ENCODE peak calls at places on chromosomes 13 and 19, in ten cellular contexts. One of them, this sample, is unnamed.

GRCh38 chr13:60111726-60112125 is 52.0 kb downstream of the DIAPH3 start:
- DNase-seq in right lobe of liver: no peak
- DNase-seq in NCI-H774: no peak
- DNase-seq in lung microvascular endothelial cell: no peak
- DNase-seq in pulmonary artery endothelial cell: no peak
- DNase-seq in frontal cortex: no peak
- DNase-seq in stimulated activated CD8-positive, alpha-beta memory T cell treated with anti-CD3 and anti-CD28 coated beads, Interleukin-15, amount 100 ng/mL, for 4 hours: no peak
- DNase-seq in activated gamma-delta T cell treated with Interleukin-2 at 50 U/mL for 16 hours: no peak
- DNase-seq in lower leg skin: no peak
- DNase-seq in left cardiac atrium: no peak
- DNase-seq in this sample: no peak

GRCh38 chr13:98543380-98544104 is 33.4 kb downstream of the STK24 start:
- DNase-seq in right lobe of liver: no peak
- DNase-seq in NCI-H774: no peak
- DNase-seq in lung microvascular endothelial cell: no peak
- DNase-seq in pulmonary artery endothelial cell: no peak
- DNase-seq in frontal cortex: no peak
- DNase-seq in stimulated activated CD8-positive, alpha-beta memory T cell treated with anti-CD3 and anti-CD28 coated beads, Interleukin-15, amount 100 ng/mL, for 4 hours: no peak
- DNase-seq in activated gamma-delta T cell treated with Interleukin-2 at 50 U/mL for 16 hours: no peak
- DNase-seq in lower leg skin: no peak
- DNase-seq in left cardiac atrium: no peak
- DNase-seq in this sample: no peak

GRCh38 chr19:18533058-18533457 is 10.3 kb downstream of the FKBP8 start:
- DNase-seq in right lobe of liver: no peak
- DNase-seq in NCI-H774: no peak
- DNase-seq in lung microvascular endothelial cell: no peak
- DNase-seq in pulmonary artery endothelial cell: no peak
- DNase-seq in frontal cortex: no peak
- DNase-seq in stimulated activated CD8-positive, alpha-beta memory T cell treated with anti-CD3 and anti-CD28 coated beads, Interleukin-15, amount 100 ng/mL, for 4 hours: no peak
- DNase-seq in activated gamma-delta T cell treated with Interleukin-2 at 50 U/mL for 16 hours: no peak
- DNase-seq in lower leg skin: no peak
- DNase-seq in left cardiac atrium: no peak
- DNase-seq in this sample: no peak

GRCh38 chr13:47230155-47230554 is 333.3 kb upstream of the HTR2A start:
- DNase-seq in right lobe of liver: no peak
- DNase-seq in NCI-H774: no peak
- DNase-seq in lung microvascular endothelial cell: no peak
- DNase-seq in pulmonary artery endothelial cell: no peak
- DNase-seq in frontal cortex: no peak
- DNase-seq in stimulated activated CD8-positive, alpha-beta memory T cell treated with anti-CD3 and anti-CD28 coated beads, Interleukin-15, amount 100 ng/mL, for 4 hours: no peak
- DNase-seq in activated gamma-delta T cell treated with Interleukin-2 at 50 U/mL for 16 hours: no peak
- DNase-seq in lower leg skin: no peak
- DNase-seq in left cardiac atrium: no peak
- DNase-seq in this sample: no peak

GRCh38 chr13:31131470-31131961 is 30.2 kb downstream of the HSPH1 start:
- DNase-seq in right lobe of liver: no peak
- DNase-seq in NCI-H774: no peak
- DNase-seq in lung microvascular endothelial cell: no peak
- DNase-seq in pulmonary artery endothelial cell: no peak
- DNase-seq in frontal cortex: no peak
- DNase-seq in stimulated activated CD8-positive, alpha-beta memory T cell treated with anti-CD3 and anti-CD28 coated beads, Interleukin-15, amount 100 ng/mL, for 4 hours: no peak
- DNase-seq in activated gamma-delta T cell treated with Interleukin-2 at 50 U/mL for 16 hours: no peak
- DNase-seq in lower leg skin: no peak
- DNase-seq in left cardiac atrium: no peak
- DNase-seq in this sample: no peak

GRCh38 chr13:38804536-38804935 is 117.7 kb downstream of the FREM2 start:
- DNase-seq in right lobe of liver: no peak
- DNase-seq in NCI-H774: no peak
- DNase-seq in lung microvascular endothelial cell: no peak
- DNase-seq in pulmonary artery endothelial cell: no peak
- DNase-seq in frontal cortex: peak
- DNase-seq in stimulated activated CD8-positive, alpha-beta memory T cell treated with anti-CD3 and anti-CD28 coated beads, Interleukin-15, amount 100 ng/mL, for 4 hours: no peak
- DNase-seq in activated gamma-delta T cell treated with Interleukin-2 at 50 U/mL for 16 hours: no peak
- DNase-seq in lower leg skin: no peak
- DNase-seq in left cardiac atrium: no peak
- DNase-seq in this sample: peak

GRCh38 chr19:48819366-48819816 is 8.6 kb upstream of the BCAT2 start:
- DNase-seq in right lobe of liver: peak
- DNase-seq in NCI-H774: peak
- DNase-seq in lung microvascular endothelial cell: peak
- DNase-seq in pulmonary artery endothelial cell: no peak
- DNase-seq in frontal cortex: peak
- DNase-seq in stimulated activated CD8-positive, alpha-beta memory T cell treated with anti-CD3 and anti-CD28 coated beads, Interleukin-15, amount 100 ng/mL, for 4 hours: no peak
- DNase-seq in activated gamma-delta T cell treated with Interleukin-2 at 50 U/mL for 16 hours: no peak
- DNase-seq in lower leg skin: peak
- DNase-seq in left cardiac atrium: peak
- DNase-seq in this sample: peak

GRCh38 chr13:27379694-27380596 is 44.5 kb upstream of the GTF3A start:
- DNase-seq in right lobe of liver: peak
- DNase-seq in NCI-H774: peak
- DNase-seq in lung microvascular endothelial cell: peak
- DNase-seq in pulmonary artery endothelial cell: no peak
- DNase-seq in frontal cortex: peak
- DNase-seq in stimulated activated CD8-positive, alpha-beta memory T cell treated with anti-CD3 and anti-CD28 coated beads, Interleukin-15, amount 100 ng/mL, for 4 hours: no peak
- DNase-seq in activated gamma-delta T cell treated with Interleukin-2 at 50 U/mL for 16 hours: peak
- DNase-seq in lower leg skin: peak
- DNase-seq in left cardiac atrium: peak
- DNase-seq in this sample: peak

GRCh38 chr19:17938092-17938845 is 5.5 kb downstream of the CCDC124 start:
- DNase-seq in right lobe of liver: peak
- DNase-seq in NCI-H774: peak
- DNase-seq in lung microvascular endothelial cell: peak
- DNase-seq in pulmonary artery endothelial cell: peak
- DNase-seq in frontal cortex: peak
- DNase-seq in stimulated activated CD8-positive, alpha-beta memory T cell treated with anti-CD3 and anti-CD28 coated beads, Interleukin-15, amount 100 ng/mL, for 4 hours: peak
- DNase-seq in activated gamma-delta T cell treated with Interleukin-2 at 50 U/mL for 16 hours: peak
- DNase-seq in lower leg skin: peak
- DNase-seq in left cardiac atrium: peak
- DNase-seq in this sample: peak

GRCh38 chr13:113065406-113066141 is 40.0 kb upstream of the F7 start:
- DNase-seq in right lobe of liver: no peak
- DNase-seq in NCI-H774: no peak
- DNase-seq in lung microvascular endothelial cell: no peak
- DNase-seq in pulmonary artery endothelial cell: no peak
- DNase-seq in frontal cortex: no peak
- DNase-seq in stimulated activated CD8-positive, alpha-beta memory T cell treated with anti-CD3 and anti-CD28 coated beads, Interleukin-15, amount 100 ng/mL, for 4 hours: no peak
- DNase-seq in activated gamma-delta T cell treated with Interleukin-2 at 50 U/mL for 16 hours: no peak
- DNase-seq in lower leg skin: no peak
- DNase-seq in left cardiac atrium: no peak
- DNase-seq in this sample: peak

GRCh38 chr13:93086329-93086728 is 140.3 kb upstream of the GPC6 start:
- DNase-seq in right lobe of liver: no peak
- DNase-seq in NCI-H774: no peak
- DNase-seq in lung microvascular endothelial cell: no peak
- DNase-seq in pulmonary artery endothelial cell: no peak
- DNase-seq in frontal cortex: no peak
- DNase-seq in stimulated activated CD8-positive, alpha-beta memory T cell treated with anti-CD3 and anti-CD28 coated beads, Interleukin-15, amount 100 ng/mL, for 4 hours: no peak
- DNase-seq in activated gamma-delta T cell treated with Interleukin-2 at 50 U/mL for 16 hours: no peak
- DNase-seq in lower leg skin: no peak
- DNase-seq in left cardiac atrium: no peak
- DNase-seq in this sample: no peak

GRCh38 chr13:99064624-99065249 is 86.9 kb upstream of the DOCK9 start:
- DNase-seq in right lobe of liver: no peak
- DNase-seq in NCI-H774: no peak
- DNase-seq in lung microvascular endothelial cell: no peak
- DNase-seq in pulmonary artery endothelial cell: no peak
- DNase-seq in frontal cortex: no peak
- DNase-seq in stimulated activated CD8-positive, alpha-beta memory T cell treated with anti-CD3 and anti-CD28 coated beads, Interleukin-15, amount 100 ng/mL, for 4 hours: no peak
- DNase-seq in activated gamma-delta T cell treated with Interleukin-2 at 50 U/mL for 16 hours: no peak
- DNase-seq in lower leg skin: no peak
- DNase-seq in left cardiac atrium: no peak
- DNase-seq in this sample: no peak

GRCh38 chr13:20142019-20142926 is 18.6 kb downstream of the GJA3 start:
- DNase-seq in right lobe of liver: no peak
- DNase-seq in NCI-H774: no peak
- DNase-seq in lung microvascular endothelial cell: no peak
- DNase-seq in pulmonary artery endothelial cell: no peak
- DNase-seq in frontal cortex: no peak
- DNase-seq in stimulated activated CD8-positive, alpha-beta memory T cell treated with anti-CD3 and anti-CD28 coated beads, Interleukin-15, amount 100 ng/mL, for 4 hours: no peak
- DNase-seq in activated gamma-delta T cell treated with Interleukin-2 at 50 U/mL for 16 hours: no peak
- DNase-seq in lower leg skin: no peak
- DNase-seq in left cardiac atrium: no peak
- DNase-seq in this sample: no peak

GRCh38 chr13:64869539-64869938 is 2360.6 kb downstream of the PCDH9 start:
- DNase-seq in right lobe of liver: no peak
- DNase-seq in NCI-H774: no peak
- DNase-seq in lung microvascular endothelial cell: peak
- DNase-seq in pulmonary artery endothelial cell: no peak
- DNase-seq in frontal cortex: no peak
- DNase-seq in stimulated activated CD8-positive, alpha-beta memory T cell treated with anti-CD3 and anti-CD28 coated beads, Interleukin-15, amount 100 ng/mL, for 4 hours: no peak
- DNase-seq in activated gamma-delta T cell treated with Interleukin-2 at 50 U/mL for 16 hours: no peak
- DNase-seq in lower leg skin: no peak
- DNase-seq in left cardiac atrium: no peak
- DNase-seq in this sample: no peak

GRCh38 chr19:11268783-11269267 is 6.5 kb upstream of the DOCK6 start:
- DNase-seq in right lobe of liver: peak
- DNase-seq in NCI-H774: no peak
- DNase-seq in lung microvascular endothelial cell: peak
- DNase-seq in pulmonary artery endothelial cell: peak
- DNase-seq in frontal cortex: peak
- DNase-seq in stimulated activated CD8-positive, alpha-beta memory T cell treated with anti-CD3 and anti-CD28 coated beads, Interleukin-15, amount 100 ng/mL, for 4 hours: no peak
- DNase-seq in activated gamma-delta T cell treated with Interleukin-2 at 50 U/mL for 16 hours: no peak
- DNase-seq in lower leg skin: no peak
- DNase-seq in left cardiac atrium: peak
- DNase-seq in this sample: peak

GRCh38 chr13:113601166-113602070 is 16.9 kb downstream of the TFDP1 start:
- DNase-seq in right lobe of liver: no peak
- DNase-seq in NCI-H774: no peak
- DNase-seq in lung microvascular endothelial cell: no peak
- DNase-seq in pulmonary artery endothelial cell: no peak
- DNase-seq in frontal cortex: no peak
- DNase-seq in stimulated activated CD8-positive, alpha-beta memory T cell treated with anti-CD3 and anti-CD28 coated beads, Interleukin-15, amount 100 ng/mL, for 4 hours: no peak
- DNase-seq in activated gamma-delta T cell treated with Interleukin-2 at 50 U/mL for 16 hours: no peak
- DNase-seq in lower leg skin: no peak
- DNase-seq in left cardiac atrium: no peak
- DNase-seq in this sample: no peak

GRCh38 chr13:24159362-24159761 is 1.2 kb upstream of the SPATA13 start:
- DNase-seq in right lobe of liver: no peak
- DNase-seq in NCI-H774: no peak
- DNase-seq in lung microvascular endothelial cell: no peak
- DNase-seq in pulmonary artery endothelial cell: no peak
- DNase-seq in frontal cortex: no peak
- DNase-seq in stimulated activated CD8-positive, alpha-beta memory T cell treated with anti-CD3 and anti-CD28 coated beads, Interleukin-15, amount 100 ng/mL, for 4 hours: no peak
- DNase-seq in activated gamma-delta T cell treated with Interleukin-2 at 50 U/mL for 16 hours: no peak
- DNase-seq in lower leg skin: no peak
- DNase-seq in left cardiac atrium: no peak
- DNase-seq in this sample: no peak

GRCh38 chr19:17249887-17250548 is 4.3 kb upstream of the NR2F6 start:
- DNase-seq in right lobe of liver: no peak
- DNase-seq in NCI-H774: no peak
- DNase-seq in lung microvascular endothelial cell: no peak
- DNase-seq in pulmonary artery endothelial cell: no peak
- DNase-seq in frontal cortex: no peak
- DNase-seq in stimulated activated CD8-positive, alpha-beta memory T cell treated with anti-CD3 and anti-CD28 coated beads, Interleukin-15, amount 100 ng/mL, for 4 hours: no peak
- DNase-seq in activated gamma-delta T cell treated with Interleukin-2 at 50 U/mL for 16 hours: no peak
- DNase-seq in lower leg skin: no peak
- DNase-seq in left cardiac atrium: no peak
- DNase-seq in this sample: no peak

GRCh38 chr13:99269627-99270252 is 11.6 kb upstream of the GPR18 start:
- DNase-seq in right lobe of liver: no peak
- DNase-seq in NCI-H774: no peak
- DNase-seq in lung microvascular endothelial cell: peak
- DNase-seq in pulmonary artery endothelial cell: peak
- DNase-seq in frontal cortex: no peak
- DNase-seq in stimulated activated CD8-positive, alpha-beta memory T cell treated with anti-CD3 and anti-CD28 coated beads, Interleukin-15, amount 100 ng/mL, for 4 hours: no peak
- DNase-seq in activated gamma-delta T cell treated with Interleukin-2 at 50 U/mL for 16 hours: peak
- DNase-seq in lower leg skin: no peak
- DNase-seq in left cardiac atrium: no peak
- DNase-seq in this sample: peak

GRCh38 chr13:46565808-46566750 is 13.1 kb downstream of the LRCH1 start:
- DNase-seq in right lobe of liver: no peak
- DNase-seq in NCI-H774: no peak
- DNase-seq in lung microvascular endothelial cell: no peak
- DNase-seq in pulmonary artery endothelial cell: no peak
- DNase-seq in frontal cortex: no peak
- DNase-seq in stimulated activated CD8-positive, alpha-beta memory T cell treated with anti-CD3 and anti-CD28 coated beads, Interleukin-15, amount 100 ng/mL, for 4 hours: no peak
- DNase-seq in activated gamma-delta T cell treated with Interleukin-2 at 50 U/mL for 16 hours: no peak
- DNase-seq in lower leg skin: no peak
- DNase-seq in left cardiac atrium: no peak
- DNase-seq in this sample: no peak

GRCh38 chr13:110233181-110233641 is 73.7 kb downstream of the COL4A1 start:
- DNase-seq in right lobe of liver: no peak
- DNase-seq in NCI-H774: no peak
- DNase-seq in lung microvascular endothelial cell: peak
- DNase-seq in pulmonary artery endothelial cell: peak
- DNase-seq in frontal cortex: no peak
- DNase-seq in stimulated activated CD8-positive, alpha-beta memory T cell treated with anti-CD3 and anti-CD28 coated beads, Interleukin-15, amount 100 ng/mL, for 4 hours: no peak
- DNase-seq in activated gamma-delta T cell treated with Interleukin-2 at 50 U/mL for 16 hours: no peak
- DNase-seq in lower leg skin: peak
- DNase-seq in left cardiac atrium: peak
- DNase-seq in this sample: peak

GRCh38 chr13:30752201-30752797 is 17.0 kb downstream of the ALOX5AP start:
- DNase-seq in right lobe of liver: no peak
- DNase-seq in NCI-H774: no peak
- DNase-seq in lung microvascular endothelial cell: no peak
- DNase-seq in pulmonary artery endothelial cell: no peak
- DNase-seq in frontal cortex: no peak
- DNase-seq in stimulated activated CD8-positive, alpha-beta memory T cell treated with anti-CD3 and anti-CD28 coated beads, Interleukin-15, amount 100 ng/mL, for 4 hours: no peak
- DNase-seq in activated gamma-delta T cell treated with Interleukin-2 at 50 U/mL for 16 hours: no peak
- DNase-seq in lower leg skin: no peak
- DNase-seq in left cardiac atrium: peak
- DNase-seq in this sample: peak

GRCh38 chr13:67018775-67019174 is 211.4 kb downstream of the PCDH9 start:
- DNase-seq in right lobe of liver: no peak
- DNase-seq in NCI-H774: no peak
- DNase-seq in lung microvascular endothelial cell: no peak
- DNase-seq in pulmonary artery endothelial cell: no peak
- DNase-seq in frontal cortex: no peak
- DNase-seq in stimulated activated CD8-positive, alpha-beta memory T cell treated with anti-CD3 and anti-CD28 coated beads, Interleukin-15, amount 100 ng/mL, for 4 hours: no peak
- DNase-seq in activated gamma-delta T cell treated with Interleukin-2 at 50 U/mL for 16 hours: no peak
- DNase-seq in lower leg skin: no peak
- DNase-seq in left cardiac atrium: no peak
- DNase-seq in this sample: no peak

GRCh38 chr19:17703823-17704463 is 15.3 kb upstream of the MAP1S start:
- DNase-seq in right lobe of liver: peak
- DNase-seq in NCI-H774: no peak
- DNase-seq in lung microvascular endothelial cell: peak
- DNase-seq in pulmonary artery endothelial cell: no peak
- DNase-seq in frontal cortex: peak
- DNase-seq in stimulated activated CD8-positive, alpha-beta memory T cell treated with anti-CD3 and anti-CD28 coated beads, Interleukin-15, amount 100 ng/mL, for 4 hours: peak
- DNase-seq in activated gamma-delta T cell treated with Interleukin-2 at 50 U/mL for 16 hours: peak
- DNase-seq in lower leg skin: no peak
- DNase-seq in left cardiac atrium: peak
- DNase-seq in this sample: peak

GRCh38 chr19:10603084-10603872 is 16.2 kb upstream of the AP1M2 start:
- DNase-seq in right lobe of liver: peak
- DNase-seq in NCI-H774: no peak
- DNase-seq in lung microvascular endothelial cell: peak
- DNase-seq in pulmonary artery endothelial cell: no peak
- DNase-seq in frontal cortex: no peak
- DNase-seq in stimulated activated CD8-positive, alpha-beta memory T cell treated with anti-CD3 and anti-CD28 coated beads, Interleukin-15, amount 100 ng/mL, for 4 hours: peak
- DNase-seq in activated gamma-delta T cell treated with Interleukin-2 at 50 U/mL for 16 hours: peak
- DNase-seq in lower leg skin: no peak
- DNase-seq in left cardiac atrium: peak
- DNase-seq in this sample: no peak

GRCh38 chr19:3365093-3365446 is 1.3 kb upstream of the NFIC start:
- DNase-seq in right lobe of liver: no peak
- DNase-seq in NCI-H774: no peak
- DNase-seq in lung microvascular endothelial cell: no peak
- DNase-seq in pulmonary artery endothelial cell: no peak
- DNase-seq in frontal cortex: no peak
- DNase-seq in stimulated activated CD8-positive, alpha-beta memory T cell treated with anti-CD3 and anti-CD28 coated beads, Interleukin-15, amount 100 ng/mL, for 4 hours: no peak
- DNase-seq in activated gamma-delta T cell treated with Interleukin-2 at 50 U/mL for 16 hours: no peak
- DNase-seq in lower leg skin: no peak
- DNase-seq in left cardiac atrium: no peak
- DNase-seq in this sample: no peak

GRCh38 chr13:74322562-74322961 is 188.4 kb upstream of the KLF12 start:
- DNase-seq in right lobe of liver: no peak
- DNase-seq in NCI-H774: no peak
- DNase-seq in lung microvascular endothelial cell: no peak
- DNase-seq in pulmonary artery endothelial cell: no peak
- DNase-seq in frontal cortex: no peak
- DNase-seq in stimulated activated CD8-positive, alpha-beta memory T cell treated with anti-CD3 and anti-CD28 coated beads, Interleukin-15, amount 100 ng/mL, for 4 hours: no peak
- DNase-seq in activated gamma-delta T cell treated with Interleukin-2 at 50 U/mL for 16 hours: no peak
- DNase-seq in lower leg skin: no peak
- DNase-seq in left cardiac atrium: no peak
- DNase-seq in this sample: no peak

GRCh38 chr19:29118384-29118783 is 94.6 kb downstream of the UQCRFS1 start:
- DNase-seq in right lobe of liver: no peak
- DNase-seq in NCI-H774: no peak
- DNase-seq in lung microvascular endothelial cell: no peak
- DNase-seq in pulmonary artery endothelial cell: no peak
- DNase-seq in frontal cortex: no peak
- DNase-seq in stimulated activated CD8-positive, alpha-beta memory T cell treated with anti-CD3 and anti-CD28 coated beads, Interleukin-15, amount 100 ng/mL, for 4 hours: no peak
- DNase-seq in activated gamma-delta T cell treated with Interleukin-2 at 50 U/mL for 16 hours: no peak
- DNase-seq in lower leg skin: no peak
- DNase-seq in left cardiac atrium: no peak
- DNase-seq in this sample: no peak